ENCODE peak calls at places on chromosomes 1 and 21, in five cellular contexts. I, J, Y, N and H are unnamed samples.

GRCh38 chr1:167927075-167927754 is 9.3 kb upstream of the DCAF6 start:
- DNase-seq in J (no peak), I (no peak), Y (no peak), N (no peak), H (no peak)

GRCh38 chr1:245807306-245807705 is 652.5 kb downstream of the KIF26B start:
- DNase-seq in I (no peak), N (no peak), Y (peak; percentile 29), J (no peak), H (no peak)

GRCh38 chr1:8962812-8963669 is 17.4 kb downstream of the CA6 start:
- DNase-seq in J (no peak), N (no peak), Y (no peak), I (peak; percentile 46), H (peak; percentile 88)

GRCh38 chr1:160888926-160889325 is 3.9 kb upstream of the ITLN1 start:
- DNase-seq in N (no peak), J (no peak), Y (no peak), I (no peak), H (no peak)

GRCh38 chr1:228073870-228074545 is 8.5 kb upstream of the ARF1 start:
- DNase-seq in J (no peak), I (no peak), N (no peak), Y (no peak), H (peak; percentile 91)

GRCh38 chr21:44547656-44548331 is 3.5 kb downstream of the KRTAP10-2 start:
- DNase-seq in Y (no peak), I (no peak), N (no peak), J (no peak), H (no peak)

GRCh38 chr1:30902653-30903290 is 5.8 kb downstream of the SDC3 start:
- DNase-seq in J (no peak), Y (no peak), I (no peak), N (no peak), H (no peak)

GRCh38 chr1:236489710-236490377 is 33.9 kb upstream of the LGALS8 start:
- DNase-seq in I (no peak), Y (peak; percentile 10), J (peak; percentile 44), N (no peak), H (no peak)

GRCh38 chr1:93641527-93641926 is 40.1 kb downstream of the BCAR3 start:
- DNase-seq in Y (no peak), N (no peak), I (no peak), J (no peak), H (no peak)

GRCh38 chr1:116663821-116664220 is 3.7 kb downstream of the IGSF3 start:
- DNase-seq in N (no peak), I (no peak), Y (no peak), J (no peak), H (no peak)

GRCh38 chr1:23726669-23727068 is 16.6 kb upstream of the ELOA start:
- DNase-seq in N (no peak), J (no peak), Y (no peak), I (no peak), H (no peak)

GRCh38 chr1:41619511-41620364 is 135.3 kb upstream of the EDN2 start:
- DNase-seq in J (no peak), Y (no peak), N (no peak), I (no peak), H (no peak)

GRCh38 chr1:3054474-3054873 is 14.5 kb upstream of the PRDM16 start:
- DNase-seq in I (no peak), N (no peak), Y (no peak), J (no peak), H (no peak)

GRCh38 chr21:37346841-37347430 is 19.6 kb upstream of the DYRK1A start:
- DNase-seq in I (no peak), Y (no peak), J (no peak), N (no peak), H (no peak)

GRCh38 chr1:80876035-80876434 is 924.7 kb upstream of the ADGRL2 start:
- DNase-seq in I (no peak), J (no peak), Y (no peak), N (no peak), H (no peak)

GRCh38 chr1:153697873-153698647 is 19.6 kb downstream of the NPR1 start:
- DNase-seq in I (no peak), Y (no peak), N (no peak), J (no peak), H (peak; percentile 47)

GRCh38 chr1:203823306-203823705 is 27.9 kb downstream of the ZBED6 start:
- DNase-seq in N (no peak), J (no peak), I (no peak), Y (no peak), H (no peak)

GRCh38 chr1:157000686-157001085 is 44.9 kb downstream of the ARHGEF11 start:
- DNase-seq in I (no peak), Y (no peak), N (no peak), J (no peak), H (peak; percentile 34)